ENCODE peak calls at places on chromosomes 7 and 10, in ten cellular contexts. P, R, I, O, L, Z, N, T, C and Y are unnamed samples.

GRCh38 chr10:22323538-22324305 is 2.8 kb downstream of the BMI1 start:
- DNase-seq in P (no peak), R (no peak), I (no peak), O (no peak), L (no peak), Z (no peak), N (no peak), T (no peak), C (no peak), Y (no peak)

GRCh38 chr10:46272863-46273415 is 13.9 kb upstream of the ANTXRL start:
- DNase-seq in P (no peak), R (no peak), I (no peak), O (no peak), L (no peak), Z (no peak), N (no peak), T (no peak), C (no peak), Y (no peak)

GRCh38 chr7:69656890-69657289 is 58.6 kb downstream of the AUTS2 start:
- DNase-seq in P (no peak), R (no peak), I (no peak), O (no peak), L (peak; percentile 69), Z (no peak), N (no peak), T (no peak), C (no peak), Y (no peak)

GRCh38 chr10:1734288-1734687 is 3.0 kb downstream of the ADARB2 start:
- DNase-seq in P (no peak), R (no peak), I (no peak), O (no peak), L (no peak), Z (no peak), N (no peak), T (no peak), C (no peak), Y (no peak)

GRCh38 chr7:66557214-66558200 is 71.2 kb upstream of the KCTD7 start:
- DNase-seq in P (peak; percentile 51), R (peak; percentile 56), I (peak; percentile 29), O (peak; percentile 77), L (peak; percentile 86), Z (peak; percentile 8), N (peak; percentile 95), T (peak; percentile 48), C (peak; percentile 51), Y (no peak)

GRCh38 chr10:60809157-60809556 is 30.9 kb downstream of the CDK1 start:
- DNase-seq in P (no peak), R (no peak), I (no peak), O (no peak), L (no peak), Z (peak; percentile 77), N (no peak), T (peak; percentile 93), C (no peak), Y (no peak)

GRCh38 chr10:118698421-118698820 is 56.3 kb downstream of the CACUL1 start:
- DNase-seq in P (peak; percentile 83), R (peak; percentile 11), I (peak; percentile 88), O (peak; percentile 62), L (no peak), Z (peak; percentile 3), N (peak; percentile 15), T (peak; percentile 62), C (peak; percentile 61), Y (no peak)

GRCh38 chr7:23106801-23107713 is 1.5 kb downstream of the KLHL7 start:
- DNase-seq in P (no peak), R (no peak), I (no peak), O (no peak), L (no peak), Z (no peak), N (no peak), T (no peak), C (no peak), Y (no peak)

GRCh38 chr10:87734987-87735827 is 75.5 kb downstream of the PAPSS2 start:
- DNase-seq in P (no peak), R (peak; percentile 50), I (peak; percentile 45), O (no peak), L (no peak), Z (peak; percentile 44), N (peak; percentile 22), T (peak; percentile 64), C (no peak), Y (no peak)

GRCh38 chr10:5968037-5968680 is 9.2 kb downstream of the IL15RA start:
- DNase-seq in P (no peak), R (no peak), I (no peak), O (no peak), L (peak; percentile 58), Z (no peak), N (no peak), T (no peak), C (no peak), Y (no peak)

GRCh38 chr7:27912751-27913150 is 172.8 kb downstream of the TAX1BP1 start:
- DNase-seq in P (no peak), R (no peak), I (no peak), O (no peak), L (no peak), Z (no peak), N (no peak), T (no peak), C (no peak), Y (no peak)

GRCh38 chr10:97428572-97428981 is 2.6 kb downstream of the PGAM1 start:
- DNase-seq in P (peak; percentile 54), R (no peak), I (no peak), O (no peak), L (no peak), Z (peak; percentile 78), N (no peak), T (peak; percentile 44), C (no peak), Y (no peak)

GRCh38 chr10:130507461-130507860 is 371.3 kb downstream of the GLRX3 start:
- DNase-seq in P (no peak), R (no peak), I (no peak), O (no peak), L (no peak), Z (no peak), N (no peak), T (no peak), C (no peak), Y (no peak)

GRCh38 chr7:143002106-143002505 is 24.8 kb downstream of the OR9A2 start:
- DNase-seq in P (no peak), R (peak; percentile 34), I (peak; percentile 14), O (no peak), L (no peak), Z (peak; percentile 22), N (no peak), T (peak; percentile 45), C (no peak), Y (no peak)

GRCh38 chr7:19333706-19334105 is 188.5 kb upstream of the FERD3L start:
- DNase-seq in P (no peak), R (no peak), I (peak; percentile 24), O (no peak), L (no peak), Z (no peak), N (no peak), T (no peak), C (no peak), Y (no peak)

GRCh38 chr7:157080111-157080730 is 58.5 kb upstream of the UBE3C start:
- DNase-seq in P (no peak), R (no peak), I (no peak), O (no peak), L (peak; percentile 39), Z (no peak), N (no peak), T (peak; percentile 3), C (no peak), Y (no peak)

GRCh38 chr10:133023216-133023843 is 64.4 kb upstream of the ADGRA1 start:
- DNase-seq in P (no peak), R (no peak), I (no peak), O (no peak), L (no peak), Z (no peak), N (no peak), T (no peak), C (no peak), Y (no peak)

GRCh38 chr7:127678330-127678729 is 26.3 kb downstream of the SND1 start:
- DNase-seq in P (no peak), R (no peak), I (no peak), O (no peak), L (no peak), Z (no peak), N (no peak), T (no peak), C (no peak), Y (no peak)

GRCh38 chr7:148410905-148411304 is 179.7 kb upstream of the C7orf33 start:
- DNase-seq in P (no peak), R (no peak), I (no peak), O (no peak), L (no peak), Z (no peak), N (no peak), T (no peak), C (no peak), Y (no peak)

GRCh38 chr7:131769241-131769640 is 212.8 kb upstream of the PODXL start:
- DNase-seq in P (no peak), R (peak; percentile 13), I (peak; percentile 33), O (no peak), L (no peak), Z (no peak), N (no peak), T (peak; percentile 32), C (no peak), Y (no peak)

GRCh38 chr7:84271550-84271949 is 77.0 kb upstream of the SEMA3A start:
- DNase-seq in P (no peak), R (no peak), I (no peak), O (no peak), L (no peak), Z (peak; percentile 82), N (no peak), T (peak; percentile 30), C (no peak), Y (peak; percentile 58)

GRCh38 chr10:77940627-77941026 is 14.1 kb upstream of the DLG5 start:
- DNase-seq in P (no peak), R (no peak), I (no peak), O (no peak), L (no peak), Z (no peak), N (no peak), T (no peak), C (no peak), Y (no peak)

GRCh38 chr10:132452216-132452650 is 55.2 kb downstream of the PWWP2B start:
- DNase-seq in P (peak; percentile 73), R (no peak), I (no peak), O (no peak), L (no peak), Z (peak; percentile 12), N (no peak), T (no peak), C (no peak), Y (no peak)

GRCh38 chr7:32591938-32592337 is 96.6 kb downstream of the AVL9 start:
- DNase-seq in P (no peak), R (no peak), I (no peak), O (no peak), L (no peak), Z (no peak), N (no peak), T (no peak), C (no peak), Y (no peak)

GRCh38 chr7:102874166-102874829 is 38.5 kb upstream of the LRRC17 start:
- DNase-seq in P (no peak), R (peak; percentile 61), I (peak; percentile 79), O (no peak), L (no peak), Z (peak; percentile 40), N (peak; percentile 51), T (peak; percentile 89), C (no peak), Y (peak; percentile 98)

GRCh38 chr7:28623863-28624262 is 211.5 kb downstream of the CREB5 start:
- DNase-seq in P (no peak), R (no peak), I (peak; percentile 60), O (no peak), L (no peak), Z (no peak), N (no peak), T (no peak), C (no peak), Y (no peak)

GRCh38 chr7:38584443-38585210 is 46.5 kb downstream of the AMPH start:
- DNase-seq in P (no peak), R (no peak), I (no peak), O (no peak), L (no peak), Z (no peak), N (no peak), T (peak; percentile 55), C (no peak), Y (peak; percentile 32)